ENCODE peak calls at places on chromosomes 11 and 22, in five cellular contexts. O, V, G, S and W are unnamed samples.

GRCh38 chr22:35377735-35378134 is 3.2 kb upstream of the HMOX1 start:
- DNase-seq in O (no peak), V (no peak), G (no peak), S (no peak), W (no peak)

GRCh38 chr11:64759131-64759721 is 548 bp downstream of the PYGM start:
- DNase-seq in O (no peak), V (no peak), G (no peak), S (no peak), W (no peak)

GRCh38 chr11:36237341-36237740 is 51.9 kb downstream of the COMMD9 start:
- DNase-seq in O (no peak), V (no peak), G (no peak), S (no peak), W (no peak)

GRCh38 chr11:35237860-35238715 is 99.1 kb downstream of the CD44 start:
- DNase-seq in O (no peak), V (no peak), G (peak), S (peak), W (peak)

GRCh38 chr11:33454264-33454663 is 197.1 kb downstream of the HIPK3 start:
- DNase-seq in O (no peak), V (no peak), G (no peak), S (no peak), W (no peak)

GRCh38 chr11:111417011-111417765 is 38.1 kb upstream of the POU2AF1 start:
- DNase-seq in O (no peak), V (no peak), G (no peak), S (no peak), W (no peak)

GRCh38 chr22:43630451-43630850 is 181.7 kb downstream of the EFCAB6 start:
- DNase-seq in O (no peak), V (no peak), G (no peak), S (no peak), W (no peak)

GRCh38 chr22:44091021-44091721 is 67.1 kb downstream of the PARVB start:
- DNase-seq in O (no peak), V (peak), G (peak), S (peak), W (peak)

GRCh38 chr22:46592390-46592872 is 27.8 kb upstream of the GRAMD4 start:
- DNase-seq in O (peak), V (peak), G (peak), S (peak), W (no peak)

GRCh38 chr22:22997262-22997898 is 72.9 kb upstream of the GNAZ start:
- DNase-seq in O (no peak), V (no peak), G (no peak), S (no peak), W (no peak)

GRCh38 chr22:47397673-47398072 is 635.2 kb downstream of the TBC1D22A start:
- DNase-seq in O (no peak), V (no peak), G (no peak), S (no peak), W (no peak)

GRCh38 chr22:29842172-29842571 is 4.1 kb upstream of the ASCC2 start:
- DNase-seq in O (no peak), V (no peak), G (no peak), S (no peak), W (no peak)

GRCh38 chr22:48410536-48410935 is 1417.1 kb downstream of the BRD1 start:
- DNase-seq in O (no peak), V (no peak), G (no peak), S (no peak), W (no peak)

GRCh38 chr22:42562282-42562681 is 8.5 kb downstream of the SERHL2 start:
- DNase-seq in O (no peak), V (no peak), G (no peak), S (no peak), W (no peak)

GRCh38 chr11:132632641-132633124 is 899.6 kb downstream of the OPCML start:
- DNase-seq in O (no peak), V (no peak), G (peak), S (no peak), W (peak)

GRCh38 chr11:111513240-111513605 is 1.0 kb upstream of the BTG4 start:
- DNase-seq in O (no peak), V (no peak), G (no peak), S (no peak), W (no peak)

GRCh38 chr22:33811686-33812085 is 108.6 kb downstream of the LARGE1 start:
- DNase-seq in O (no peak), V (no peak), G (peak), S (no peak), W (no peak)

GRCh38 chr22:23138584-23139469 is 3.0 kb downstream of the RSPH14 start:
- DNase-seq in O (no peak), V (no peak), G (no peak), S (no peak), W (no peak)

GRCh38 chr22:20610243-20610686 is 102.9 kb downstream of the MED15 start:
- DNase-seq in O (no peak), V (no peak), G (no peak), S (no peak), W (no peak)

GRCh38 chr22:47474464-47474863 is 712.0 kb downstream of the TBC1D22A start:
- DNase-seq in O (no peak), V (no peak), G (no peak), S (no peak), W (no peak)

GRCh38 chr11:57618438-57618837 is 21.0 kb downstream of the SERPING1 start:
- DNase-seq in O (no peak), V (no peak), G (no peak), S (no peak), W (no peak)

GRCh38 chr11:121591405-121592033 is 138.8 kb upstream of the SORL1-AS1 start:
- DNase-seq in O (no peak), V (peak), G (peak), S (peak), W (peak)

GRCh38 chr11:128725630-128726461 is 32.0 kb downstream of the FLI1 start:
- DNase-seq in O (no peak), V (no peak), G (peak), S (peak), W (no peak)

GRCh38 chr11:68584097-68584496 is 100.2 kb upstream of the GAL start:
- DNase-seq in O (peak), V (no peak), G (peak), S (peak), W (peak)

GRCh38 chr11:29211205-29211604 is 805.6 kb downstream of the KCNA4 start:
- DNase-seq in O (no peak), V (no peak), G (no peak), S (no peak), W (no peak)

GRCh38 chr22:36480941-36481392 is 473 bp downstream of the TXN2 start:
- DNase-seq in O (no peak), V (no peak), G (no peak), S (no peak), W (no peak)

GRCh38 chr22:42299586-42300285 is 29.3 kb upstream of the TCF20 start:
- DNase-seq in O (peak), V (no peak), G (no peak), S (peak), W (peak)

GRCh38 chr11:44300881-44301855 is 8.8 kb downstream of the ALX4 start:
- DNase-seq in O (no peak), V (no peak), G (peak), S (no peak), W (no peak)